ENCODE peak calls at places on chromosomes 2 and 18, in nine cellular contexts. One of them, this sample, is unnamed.
A peak's percentile ranks its signal among the peaks of the same experiment; 100 is the strongest.

GRCh38 chr2:8303322-8303832 is 378.5 kb upstream of the ID2 start:
- DNase-seq in EL: no peak
- DNase-seq in GOT3: no peak
- DNase-seq in KBM-7: peak; percentile 93
- DNase-seq in naive thymus-derived CD4-positive, alpha-beta T cell: peak; percentile 31
- DNase-seq in psoas muscle: peak; percentile 73
- DNase-seq in iPS-NIHi11: no peak
- DNase-seq in T-helper 9 cell: peak; percentile 62
- DNase-seq in NCI-H1092 treated with DMSO at 0.1 percent for 48 hours: no peak
- DNase-seq in this sample: no peak

GRCh38 chr2:28717339-28717758 is 34.3 kb upstream of the PPP1CB start:
- DNase-seq in T-helper 9 cell: no peak
- DNase-seq in KBM-7: peak; percentile 91
- DNase-seq in EL: peak; percentile 83
- DNase-seq in NCI-H1092 treated with DMSO at 0.1 percent for 48 hours: no peak
- DNase-seq in iPS-NIHi11: peak; percentile 37
- DNase-seq in naive thymus-derived CD4-positive, alpha-beta T cell: no peak
- DNase-seq in psoas muscle: peak; percentile 85
- DNase-seq in GOT3: no peak
- DNase-seq in this sample: peak; percentile 88

GRCh38 chr2:119462574-119462973 is 30.9 kb downstream of the TMEM37 start:
- DNase-seq in psoas muscle: no peak
- DNase-seq in iPS-NIHi11: no peak
- DNase-seq in naive thymus-derived CD4-positive, alpha-beta T cell: no peak
- DNase-seq in NCI-H1092 treated with DMSO at 0.1 percent for 48 hours: no peak
- DNase-seq in T-helper 9 cell: no peak
- DNase-seq in EL: no peak
- DNase-seq in GOT3: no peak
- DNase-seq in KBM-7: no peak
- DNase-seq in this sample: no peak

GRCh38 chr2:179837408-179837807 is 24.0 kb downstream of the ZNF385B start:
- DNase-seq in GOT3: no peak
- DNase-seq in KBM-7: no peak
- DNase-seq in naive thymus-derived CD4-positive, alpha-beta T cell: no peak
- DNase-seq in NCI-H1092 treated with DMSO at 0.1 percent for 48 hours: no peak
- DNase-seq in psoas muscle: no peak
- DNase-seq in EL: peak; percentile 81
- DNase-seq in T-helper 9 cell: no peak
- DNase-seq in iPS-NIHi11: no peak
- DNase-seq in this sample: peak; percentile 73

GRCh38 chr2:109215866-109216265 is 86.9 kb downstream of the SH3RF3 start:
- DNase-seq in KBM-7: no peak
- DNase-seq in EL: no peak
- DNase-seq in T-helper 9 cell: no peak
- DNase-seq in psoas muscle: no peak
- DNase-seq in iPS-NIHi11: no peak
- DNase-seq in NCI-H1092 treated with DMSO at 0.1 percent for 48 hours: no peak
- DNase-seq in naive thymus-derived CD4-positive, alpha-beta T cell: no peak
- DNase-seq in GOT3: no peak
- DNase-seq in this sample: no peak

GRCh38 chr18:39701071-39701783 is 2135.6 kb upstream of the CELF4 start:
- DNase-seq in KBM-7: no peak
- DNase-seq in T-helper 9 cell: no peak
- DNase-seq in GOT3: no peak
- DNase-seq in iPS-NIHi11: no peak
- DNase-seq in EL: no peak
- DNase-seq in NCI-H1092 treated with DMSO at 0.1 percent for 48 hours: no peak
- DNase-seq in naive thymus-derived CD4-positive, alpha-beta T cell: no peak
- DNase-seq in psoas muscle: no peak
- DNase-seq in this sample: peak; percentile 54

GRCh38 chr2:95159690-95160449 is at the start of gene ZNF514:
- DNase-seq in T-helper 9 cell: peak; percentile 72
- DNase-seq in NCI-H1092 treated with DMSO at 0.1 percent for 48 hours: peak; percentile 28
- DNase-seq in KBM-7: peak; percentile 44
- DNase-seq in GOT3: peak; percentile 11
- DNase-seq in psoas muscle: peak; percentile 89
- DNase-seq in naive thymus-derived CD4-positive, alpha-beta T cell: peak; percentile 72
- DNase-seq in iPS-NIHi11: peak; percentile 91
- DNase-seq in EL: peak; percentile 75
- DNase-seq in this sample: peak; percentile 78

GRCh38 chr2:104836253-104836652 is 17.7 kb upstream of the POU3F3 start:
- DNase-seq in EL: no peak
- DNase-seq in T-helper 9 cell: no peak
- DNase-seq in naive thymus-derived CD4-positive, alpha-beta T cell: no peak
- DNase-seq in psoas muscle: no peak
- DNase-seq in GOT3: no peak
- DNase-seq in KBM-7: no peak
- DNase-seq in NCI-H1092 treated with DMSO at 0.1 percent for 48 hours: no peak
- DNase-seq in iPS-NIHi11: no peak
- DNase-seq in this sample: no peak

GRCh38 chr2:43171789-43172188 is 54.6 kb downstream of the ZFP36L2 start:
- DNase-seq in GOT3: no peak
- DNase-seq in EL: peak; percentile 46
- DNase-seq in KBM-7: peak; percentile 56
- DNase-seq in iPS-NIHi11: no peak
- DNase-seq in NCI-H1092 treated with DMSO at 0.1 percent for 48 hours: no peak
- DNase-seq in psoas muscle: no peak
- DNase-seq in naive thymus-derived CD4-positive, alpha-beta T cell: no peak
- DNase-seq in T-helper 9 cell: no peak
- DNase-seq in this sample: peak; percentile 56

This sample was measured in kidney tubule cell.